ENCODE peak calls at places on chromosomes 1 and 21, in four cellular contexts. One of them, this sample, is unnamed.

GRCh38 chr1:27392778-27393635 is 585 bp downstream of the GPR3 start:
- DNase-seq in brain microvascular endothelial cell: no peak
- DNase-seq in A549: peak
- DNase-seq in PC-3: peak
- DNase-seq in this sample: no peak

GRCh38 chr1:42993631-42994121 is 35.0 kb upstream of the SLC2A1 start:
- DNase-seq in brain microvascular endothelial cell: no peak
- DNase-seq in A549: no peak
- DNase-seq in PC-3: no peak
- DNase-seq in this sample: no peak

GRCh38 chr1:210344706-210345105 is 16.0 kb downstream of the HHAT start:
- DNase-seq in brain microvascular endothelial cell: no peak
- DNase-seq in A549: no peak
- DNase-seq in PC-3: peak
- DNase-seq in this sample: no peak

GRCh38 chr1:208595745-208596144 is 351.6 kb upstream of the PLXNA2 start:
- DNase-seq in brain microvascular endothelial cell: peak
- DNase-seq in A549: no peak
- DNase-seq in PC-3: peak
- DNase-seq in this sample: no peak

GRCh38 chr1:176073524-176074157 is 133.4 kb downstream of the COP1 start:
- DNase-seq in brain microvascular endothelial cell: peak
- DNase-seq in A549: peak
- DNase-seq in PC-3: peak
- DNase-seq in this sample: peak

GRCh38 chr1:162757476-162757875 is 33.0 kb upstream of the HSD17B7 start:
- DNase-seq in brain microvascular endothelial cell: no peak
- DNase-seq in A549: no peak
- DNase-seq in PC-3: no peak
- DNase-seq in this sample: no peak

GRCh38 chr1:90204036-90204594 is 209.2 kb downstream of the ZNF326 start:
- DNase-seq in brain microvascular endothelial cell: no peak
- DNase-seq in A549: no peak
- DNase-seq in PC-3: no peak
- DNase-seq in this sample: no peak

GRCh38 chr1:155077346-155077745 is 1.3 kb upstream of the EFNA3 start:
- DNase-seq in brain microvascular endothelial cell: no peak
- DNase-seq in A549: no peak
- DNase-seq in PC-3: no peak
- DNase-seq in this sample: no peak

GRCh38 chr1:170012920-170013319 is 61.6 kb downstream of the KIFAP3 start:
- DNase-seq in brain microvascular endothelial cell: no peak
- DNase-seq in A549: no peak
- DNase-seq in PC-3: no peak
- DNase-seq in this sample: no peak

GRCh38 chr1:23801876-23802275 is 1.3 kb upstream of the GALE start:
- DNase-seq in brain microvascular endothelial cell: no peak
- DNase-seq in A549: no peak
- DNase-seq in PC-3: no peak
- DNase-seq in this sample: no peak

GRCh38 chr1:227318852-227319607 is 738 bp upstream of the CDC42BPA start:
- DNase-seq in brain microvascular endothelial cell: peak
- DNase-seq in A549: peak
- DNase-seq in PC-3: peak
- DNase-seq in this sample: no peak
- H3K27ac ChIP-seq in brain microvascular endothelial cell: peak
- H3K27ac ChIP-seq in A549: peak
- H3K27ac ChIP-seq in PC-3: peak
- H3K27ac ChIP-seq in this sample: peak

GRCh38 chr1:8347635-8348034 is 29.7 kb downstream of the SLC45A1 start:
- DNase-seq in brain microvascular endothelial cell: peak
- DNase-seq in A549: no peak
- DNase-seq in PC-3: no peak
- DNase-seq in this sample: no peak

GRCh38 chr1:8349961-8350360 is 32.0 kb downstream of the SLC45A1 start:
- DNase-seq in brain microvascular endothelial cell: no peak
- DNase-seq in A549: no peak
- DNase-seq in PC-3: no peak
- DNase-seq in this sample: no peak

GRCh38 chr1:8348056-8348776 is 30.3 kb downstream of the SLC45A1 start:
- DNase-seq in brain microvascular endothelial cell: no peak
- DNase-seq in A549: no peak
- DNase-seq in PC-3: no peak
- DNase-seq in this sample: no peak

GRCh38 chr1:8349473-8349865 is 31.6 kb downstream of the SLC45A1 start:
- DNase-seq in brain microvascular endothelial cell: no peak
- DNase-seq in A549: no peak
- DNase-seq in PC-3: no peak
- DNase-seq in this sample: no peak

DNA sequence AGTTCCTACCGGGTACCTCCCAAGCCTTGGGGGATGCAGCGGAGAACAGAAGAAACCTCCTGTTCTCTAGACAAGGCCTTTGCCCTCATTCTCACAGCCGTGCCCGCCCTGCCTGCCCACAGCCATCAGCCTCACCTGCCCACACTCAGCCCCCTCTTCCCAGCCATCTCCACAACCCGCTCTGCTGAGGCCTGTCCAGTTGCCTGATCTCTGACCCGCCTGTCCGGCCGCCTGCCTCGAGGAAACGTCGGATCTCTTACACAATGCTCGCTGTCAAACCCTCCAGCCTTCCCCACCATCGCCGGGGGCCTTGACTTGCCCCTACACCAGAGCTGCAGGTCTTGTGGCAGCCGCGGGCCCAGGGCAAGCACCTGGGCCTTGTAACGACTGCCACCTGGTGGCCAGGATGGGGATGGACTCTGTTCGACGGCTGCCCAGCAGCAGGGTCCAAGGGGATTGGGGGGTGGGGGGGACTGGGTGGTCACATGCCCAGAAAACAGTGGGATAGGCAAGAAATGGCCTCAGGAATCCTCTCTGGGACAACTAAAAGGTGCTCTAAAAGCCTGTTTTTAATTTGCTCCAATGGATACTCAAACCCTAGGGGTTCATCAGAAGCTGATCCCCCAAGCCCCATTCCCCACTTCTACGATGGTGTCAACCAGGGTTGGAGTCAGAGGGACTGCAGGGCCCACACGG is 31.0 kb downstream of the SLC45A1 start:
- DNase-seq in brain microvascular endothelial cell: peak
- DNase-seq in A549: peak
- DNase-seq in PC-3: peak
- DNase-seq in this sample: no peak
- H3K27ac ChIP-seq in brain microvascular endothelial cell: no peak
- H3K27ac ChIP-seq in A549: peak
- H3K27ac ChIP-seq in PC-3: no peak
- H3K27ac ChIP-seq in this sample: no peak

GRCh38 chr1:202154148-202154765 is 6.1 kb downstream of the PTPN7 start:
- DNase-seq in brain microvascular endothelial cell: no peak
- DNase-seq in A549: no peak
- DNase-seq in PC-3: no peak
- DNase-seq in this sample: no peak

GRCh38 chr1:202150607-202151006 is 6.1 kb upstream of the ARL8A start:
- DNase-seq in brain microvascular endothelial cell: no peak
- DNase-seq in A549: no peak
- DNase-seq in PC-3: no peak
- DNase-seq in this sample: no peak

GRCh38 chr1:202153284-202153683 is 7.1 kb downstream of the PTPN7 start:
- DNase-seq in brain microvascular endothelial cell: no peak
- DNase-seq in A549: no peak
- DNase-seq in PC-3: no peak
- DNase-seq in this sample: no peak

GRCh38 chr1:202151045-202151444 is 6.5 kb upstream of the ARL8A start:
- DNase-seq in brain microvascular endothelial cell: no peak
- DNase-seq in A549: no peak
- DNase-seq in PC-3: no peak
- DNase-seq in this sample: no peak

GRCh38 chr1:202152399-202152798 is 7.9 kb upstream of the ARL8A start:
- DNase-seq in brain microvascular endothelial cell: no peak
- DNase-seq in A549: no peak
- DNase-seq in PC-3: no peak
- DNase-seq in this sample: no peak
- H3K27ac ChIP-seq in brain microvascular endothelial cell: no peak
- H3K27ac ChIP-seq in A549: no peak
- H3K27ac ChIP-seq in PC-3: no peak
- H3K27ac ChIP-seq in this sample: no peak

GRCh38 chr1:233491953-233492627 is 121.8 kb upstream of the KCNK1 start:
- DNase-seq in brain microvascular endothelial cell: no peak
- DNase-seq in A549: no peak
- DNase-seq in PC-3: peak
- DNase-seq in this sample: no peak

GRCh38 chr1:233500111-233500510 is 113.8 kb upstream of the KCNK1 start:
- DNase-seq in brain microvascular endothelial cell: no peak
- DNase-seq in A549: no peak
- DNase-seq in PC-3: no peak
- DNase-seq in this sample: no peak

DNA sequence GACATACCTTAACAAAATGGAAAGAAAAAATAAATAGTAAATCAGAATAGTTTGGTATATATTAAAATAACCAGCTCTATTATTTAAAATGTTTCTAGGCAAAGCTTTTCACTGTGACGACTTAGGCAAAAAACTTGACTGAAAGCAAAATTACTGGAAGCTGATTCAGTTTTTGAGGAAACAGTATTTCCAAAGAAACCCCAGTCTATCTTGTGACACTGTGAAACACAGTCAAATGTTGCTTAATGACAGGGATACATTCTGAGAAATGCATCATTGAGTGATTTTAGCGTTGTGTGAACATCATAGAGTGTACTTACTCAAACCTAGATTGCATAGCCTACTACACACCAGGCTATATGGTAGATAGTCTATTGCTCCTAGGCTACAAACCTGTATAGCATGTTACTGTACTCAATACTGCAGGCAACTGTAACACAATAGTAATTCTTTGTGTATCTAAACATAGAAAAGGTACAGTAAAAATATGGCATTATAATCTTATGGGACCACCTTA is 116.9 kb upstream of the KCNK1 start:
- DNase-seq in brain microvascular endothelial cell: no peak
- DNase-seq in A549: no peak
- DNase-seq in PC-3: no peak
- DNase-seq in this sample: no peak
- H3K27ac ChIP-seq in brain microvascular endothelial cell: no peak
- H3K27ac ChIP-seq in A549: no peak
- H3K27ac ChIP-seq in PC-3: no peak
- H3K27ac ChIP-seq in this sample: no peak

GRCh38 chr21:33332143-33332542 is 7.4 kb downstream of the IFNAR1 start:
- DNase-seq in brain microvascular endothelial cell: no peak
- DNase-seq in A549: no peak
- DNase-seq in PC-3: no peak
- DNase-seq in this sample: no peak
- H3K27ac ChIP-seq in brain microvascular endothelial cell: no peak
- H3K27ac ChIP-seq in A549: no peak
- H3K27ac ChIP-seq in PC-3: no peak
- H3K27ac ChIP-seq in this sample: no peak

DNA sequence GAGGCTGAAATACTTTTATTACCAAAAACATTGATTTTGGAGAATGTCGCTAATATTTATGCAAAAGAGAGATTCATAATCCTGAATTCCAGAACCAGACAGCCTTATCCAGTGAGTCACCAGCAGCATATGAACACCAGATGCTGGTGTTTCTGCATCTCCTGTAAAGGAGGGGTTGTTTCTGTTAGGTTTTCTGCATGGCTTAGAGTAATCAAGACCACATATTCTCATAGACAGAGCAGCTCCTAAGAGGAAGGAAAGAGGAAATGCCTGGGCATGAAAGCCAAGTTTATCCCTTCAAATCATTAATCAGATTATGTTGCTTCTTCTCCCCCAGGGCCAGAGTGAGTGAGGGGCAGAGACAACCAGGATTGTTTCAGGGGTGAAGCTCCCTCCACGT is 86.2 kb downstream of the NGF start:
- DNase-seq in brain microvascular endothelial cell: peak
- DNase-seq in A549: no peak
- DNase-seq in PC-3: peak
- DNase-seq in this sample: no peak
- H3K27ac ChIP-seq in brain microvascular endothelial cell: peak
- H3K27ac ChIP-seq in A549: no peak
- H3K27ac ChIP-seq in PC-3: no peak
- H3K27ac ChIP-seq in this sample: no peak

DNA sequence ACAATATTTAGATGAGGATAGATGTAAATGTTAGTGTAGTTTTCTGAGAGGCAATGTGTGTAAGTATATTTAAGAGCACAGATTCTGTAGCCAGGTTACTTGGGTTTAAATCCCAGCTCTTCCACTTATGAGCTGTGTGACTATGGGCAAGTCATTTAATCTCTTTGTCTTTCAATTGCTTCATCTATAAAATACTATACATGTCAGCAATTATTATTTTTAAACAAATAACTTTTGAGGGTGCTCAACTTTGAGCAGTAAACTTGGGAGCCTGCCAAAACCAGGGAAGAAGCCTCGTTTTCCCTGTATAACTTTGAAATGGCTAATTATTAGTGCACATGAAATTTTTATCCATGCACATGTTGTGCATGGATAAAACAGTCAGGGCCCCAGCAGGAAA is 222.8 kb downstream of the FOXD2 start:
- DNase-seq in brain microvascular endothelial cell: no peak
- DNase-seq in A549: no peak
- DNase-seq in PC-3: no peak
- DNase-seq in this sample: no peak
- H3K27ac ChIP-seq in brain microvascular endothelial cell: no peak
- H3K27ac ChIP-seq in A549: no peak
- H3K27ac ChIP-seq in PC-3: no peak
- H3K27ac ChIP-seq in this sample: no peak

GRCh38 chr1:159172599-159173291 is 1.3 kb downstream of the CADM3 start:
- DNase-seq in brain microvascular endothelial cell: no peak
- DNase-seq in A549: no peak
- DNase-seq in PC-3: no peak
- DNase-seq in this sample: no peak
- H3K27ac ChIP-seq in brain microvascular endothelial cell: no peak
- H3K27ac ChIP-seq in A549: no peak
- H3K27ac ChIP-seq in PC-3: no peak
- H3K27ac ChIP-seq in this sample: no peak

This sample was measured in epithelial cell of prostate.